ENCODE peak calls at places on chromosome 16, in nine cellular contexts. P, U, G, H, D, L, X, V and C are unnamed samples.

GRCh38 chr16:10088380-10088793 is 93.8 kb downstream of the GRIN2A start:
- DNase-seq in L (no peak), X (no peak), H (no peak), V (no peak), U (peak; percentile 46), D (no peak), G (no peak), P (no peak), C (peak; percentile 59)

GRCh38 chr16:56372938-56373337 is 52.4 kb downstream of the AMFR start:
- DNase-seq in V (peak; percentile 64), D (no peak), G (no peak), U (no peak), X (no peak), H (no peak), L (no peak), P (no peak), C (no peak)

GRCh38 chr16:1771072-1771863 is at the start of gene NME3:
- DNase-seq in H (peak; percentile 78), D (peak; percentile 76), L (peak; percentile 90), U (no peak), G (no peak), P (peak; percentile 71), X (peak; percentile 71), V (peak; percentile 58), C (peak; percentile 50)

GRCh38 chr16:85971877-85972638 is 73.1 kb downstream of the IRF8 start:
- DNase-seq in D (no peak), G (no peak), V (no peak), L (no peak), H (no peak), X (no peak), U (no peak), P (no peak), C (no peak)

GRCh38 chr16:83928341-83929055 is 24.5 kb upstream of the OSGIN1 start:
- DNase-seq in U (no peak), L (no peak), H (no peak), V (peak; percentile 4), G (no peak), P (peak; percentile 76), D (no peak), X (no peak), C (peak; percentile 81)

GRCh38 chr16:88382491-88383400 is at the start of gene ZNF469:
- DNase-seq in H (no peak), G (no peak), D (peak; percentile 34), U (no peak), P (peak; percentile 50), X (no peak), L (peak; percentile 76), V (peak; percentile 25), C (peak; percentile 40)

GRCh38 chr16:10080031-10080772 is 102.0 kb downstream of the GRIN2A start:
- DNase-seq in U (peak; percentile 91), V (peak; percentile 88), L (no peak), G (no peak), X (no peak), D (no peak), H (no peak), P (peak; percentile 21), C (peak; percentile 93)

GRCh38 chr16:19003935-19004334 is 20.2 kb downstream of the TMC7 start:
- DNase-seq in G (no peak), H (no peak), X (no peak), P (no peak), L (no peak), U (no peak), V (no peak), D (no peak), C (no peak)

GRCh38 chr16:10577305-10578202 is 2.8 kb downstream of the EMP2 start:
- DNase-seq in P (no peak), G (no peak), L (no peak), U (no peak), V (peak; percentile 41), X (peak; percentile 49), H (no peak), D (no peak), C (peak; percentile 48)

GRCh38 chr16:31487720-31488629 is 5.1 kb downstream of the SLC5A2 start:
- DNase-seq in L (peak; percentile 87), U (no peak), H (peak; percentile 46), G (no peak), X (peak; percentile 64), P (peak; percentile 44), D (peak; percentile 26), V (peak; percentile 60), C (peak; percentile 10)

GRCh38 chr16:19841184-19841583 is 43.5 kb downstream of the GPRC5B start:
- DNase-seq in V (no peak), X (no peak), U (no peak), G (no peak), L (no peak), H (no peak), D (no peak), P (no peak), C (no peak)

GRCh38 chr16:62190426-62190825 is 154.2 kb upstream of the CDH8 start:
- DNase-seq in G (no peak), X (no peak), L (no peak), H (no peak), V (peak; percentile 33), D (peak; percentile 14), P (peak; percentile 0), U (peak; percentile 11), C (no peak)

GRCh38 chr16:86396318-86396882 is 113.9 kb upstream of the FOXF1 start:
- DNase-seq in D (no peak), P (peak; percentile 89), G (no peak), H (no peak), L (no peak), U (peak; percentile 88), V (no peak), X (no peak), C (peak; percentile 92)

GRCh38 chr16:1997591-1998359 is 8.0 kb downstream of the SYNGR3 start:
- DNase-seq in G (no peak), X (no peak), V (no peak), U (no peak), D (no peak), H (no peak), P (no peak), L (no peak), C (no peak)

GRCh38 chr16:5045499-5046115 is 11.9 kb upstream of the NAGPA start:
- DNase-seq in V (no peak), X (no peak), L (no peak), D (no peak), H (no peak), G (no peak), P (no peak), U (no peak), C (no peak)

GRCh38 chr16:30054959-30055553 is 10.5 kb upstream of the ALDOA start:
- DNase-seq in D (peak; percentile 67), G (no peak), U (no peak), H (peak; percentile 61), V (peak; percentile 58), P (no peak), X (peak; percentile 84), L (peak; percentile 89), C (no peak)
- TF ChIP-seq CTCF in D (peak; percentile 38), G (peak; percentile 51), U (peak; percentile 70), H (peak; percentile 71), V (peak; percentile 64), P (peak; percentile 63), X (peak; percentile 36), L (peak; percentile 93), C (peak; percentile 53)

DNA sequence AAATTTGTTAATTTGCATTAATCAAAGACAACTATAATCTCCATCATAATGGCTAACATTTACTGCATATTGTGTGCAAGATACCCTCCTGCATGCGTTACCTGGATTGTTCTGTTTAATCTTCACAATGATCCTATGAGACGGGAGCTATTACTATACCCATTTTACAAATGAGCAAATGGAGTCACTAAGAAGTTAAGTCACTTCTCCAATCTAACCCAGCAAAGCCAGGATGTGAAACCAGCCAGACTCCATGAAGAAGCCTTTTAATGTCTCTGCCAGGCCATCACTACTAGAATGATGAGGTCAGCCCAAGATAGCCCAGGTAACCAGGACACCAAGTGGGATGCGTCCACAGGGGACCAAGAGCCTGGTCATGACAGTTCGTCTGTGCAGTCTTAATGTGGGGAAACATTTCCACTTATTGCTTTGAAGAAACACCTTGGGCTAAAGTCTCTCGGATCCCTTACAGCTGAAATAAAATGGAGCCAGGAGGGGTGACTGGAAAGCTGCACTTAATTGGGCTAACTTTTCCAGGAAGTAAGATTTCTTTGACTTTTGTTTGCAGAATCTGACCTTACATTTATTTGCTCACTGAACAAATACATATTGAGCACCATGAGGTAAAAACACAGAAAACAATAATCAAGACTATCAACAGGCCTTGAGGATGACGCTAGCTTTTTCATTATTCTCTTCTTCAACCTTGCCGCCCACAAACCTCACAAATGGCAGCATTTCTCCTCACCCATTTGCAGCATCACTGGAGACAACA is 910 bp upstream of the SHCBP1 start:
- DNase-seq in U (no peak), X (no peak), D (no peak), H (no peak), L (no peak), P (no peak), V (no peak), G (no peak), C (no peak)
- H3K4me3 ChIP-seq in U (no peak overlapping the region), X (no peak overlapping the region), D (no peak overlapping the region), H (no peak overlapping the region), L (no peak overlapping the region), P (no peak overlapping the region), V (no peak overlapping the region), G (no peak overlapping the region), C (no peak overlapping the region)

GRCh38 chr16:52554334-52554733 is 7.4 kb upstream of the TOX3 start:
- DNase-seq in V (no peak), U (no peak), G (no peak), H (no peak), L (no peak), D (no peak), X (no peak), P (no peak), C (no peak)

GRCh38 chr16:52555572-52555971 is 8.6 kb upstream of the TOX3 start:
- DNase-seq in D (no peak), P (no peak), L (no peak), V (no peak), X (no peak), H (no peak), G (no peak), U (no peak), C (no peak)

GRCh38 chr16:52552643-52553042 is 5.7 kb upstream of the TOX3 start:
- DNase-seq in U (no peak), P (no peak), V (peak; percentile 23), G (no peak), D (peak; percentile 27), L (no peak), X (no peak), H (no peak), C (no peak)

GRCh38 chr16:52556083-52556482 is 9.1 kb upstream of the TOX3 start:
- DNase-seq in H (no peak), D (no peak), G (no peak), U (no peak), L (no peak), V (no peak), X (no peak), P (no peak), C (no peak)

GRCh38 chr16:52553322-52553721 is 6.4 kb upstream of the TOX3 start:
- DNase-seq in X (no peak), G (no peak), D (no peak), V (no peak), P (no peak), U (no peak), H (no peak), L (no peak), C (no peak)
- TF ChIP-seq CTCF in X (no peak), G (no peak), D (peak; percentile 32), V (no peak), P (no peak), U (no peak), H (peak; percentile 5), L (no peak), C (no peak)

GRCh38 chr16:73091199-73091598 is 43.3 kb upstream of the ZFHX3 start:
- DNase-seq in V (no peak), U (no peak), G (no peak), H (no peak), D (no peak), X (no peak), P (no peak), L (no peak), C (no peak)
- H3K4me3 ChIP-seq in V (no peak overlapping the region), U (no peak overlapping the region), G (no peak overlapping the region), H (no peak overlapping the region), D (no peak overlapping the region), X (no peak overlapping the region), P (no peak overlapping the region), L (no peak overlapping the region), C (no peak overlapping the region)